ENCODE peak calls at places on chromosomes 16 and 17, in nine cellular contexts. J, K, T, Z, F, M, V, D and E are unnamed samples.

GRCh38 chr16:10850478-10850850 is 26.5 kb upstream of the CIITA start:
- DNase-seq in T (no peak), J (no peak), F (no peak), Z (no peak), V (no peak), K (no peak), D (no peak), M (no peak), E (no peak)

GRCh38 chr17:63641678-63642077 is 19.5 kb downstream of the MAP3K3 start:
- DNase-seq in F (no peak), M (no peak), T (no peak), K (no peak), V (no peak), Z (no peak), D (no peak), J (no peak), E (no peak)

GRCh38 chr17:17801800-17802481 is 34.8 kb downstream of the SREBF1 start:
- DNase-seq in Z (no peak), V (no peak), T (no peak), M (no peak), F (no peak), D (no peak), J (no peak), K (no peak), E (no peak)

GRCh38 chr17:56185905-56186783 is 32.9 kb downstream of the ANKFN1 start:
- DNase-seq in T (peak), F (peak), D (no peak), V (peak), K (no peak), M (no peak), Z (no peak), J (no peak), E (no peak)

GRCh38 chr16:79776243-79776884 is 175.8 kb upstream of the MAF start:
- DNase-seq in F (no peak), K (no peak), M (peak), T (peak), J (no peak), Z (no peak), D (no peak), V (peak), E (peak)

GRCh38 chr16:51818342-51818944 is 667.4 kb upstream of the SALL1 start:
- DNase-seq in V (peak), M (no peak), D (no peak), T (peak), F (no peak), J (peak), K (no peak), Z (no peak), E (peak)

GRCh38 chr17:77810536-77810935 is 148.0 kb upstream of the TNRC6C start:
- DNase-seq in V (peak), J (no peak), T (peak), M (peak), Z (no peak), F (peak), K (no peak), D (no peak), E (peak)

GRCh38 chr17:57506253-57506911 is 238.7 kb downstream of the CCDC182 start:
- DNase-seq in J (no peak), F (no peak), M (no peak), K (no peak), Z (no peak), T (no peak), V (no peak), D (no peak), E (no peak)

GRCh38 chr17:72465191-72466024 is 344.6 kb downstream of the SOX9 start:
- DNase-seq in M (no peak), T (peak), J (no peak), F (peak), Z (no peak), K (no peak), V (peak), D (no peak), E (peak)

GRCh38 chr17:79859676-79860615 is 20.7 kb upstream of the CBX4 start:
- DNase-seq in M (peak), Z (no peak), F (no peak), T (no peak), K (no peak), D (no peak), J (no peak), V (no peak), E (no peak)

GRCh38 chr16:23965137-23965733 is 129.5 kb downstream of the PRKCB start:
- DNase-seq in D (no peak), M (no peak), V (no peak), T (no peak), Z (no peak), J (no peak), F (no peak), K (no peak), E (no peak)

GRCh38 chr16:60337671-60338070 is 1603.6 kb upstream of the GOT2 start:
- DNase-seq in K (no peak), J (no peak), D (no peak), Z (no peak), V (no peak), T (no peak), F (no peak), M (no peak), E (no peak)

GRCh38 chr17:8163978-8164814 is 1.4 kb upstream of the VAMP2 start:
- DNase-seq in F (no peak), V (peak), M (peak), Z (no peak), T (peak), K (peak), D (peak), J (no peak), E (peak)